ENCODE peak calls at places on chromosomes 5 and 9, in eight cellular contexts. Y is CD4-positive, alpha-beta memory T cell; P is left lung; H is prostate gland; M is HCT116; F is IMR-90; B is lower lobe of right lung; T is Karpas-422. A is an unnamed sample. For H3K4me1 and H3K36me3, the result is how much of the 10 kb centered on the place peaks cover.

GRCh38 chr5:171592741-171593140 is 173.3 kb downstream of the FGF18 start:
- DNase-seq in Y (no peak), P (no peak), H (no peak), M (no peak), F (no peak), B (no peak), T (no peak), A (no peak)

GRCh38 chr5:111998871-111999270 is 241.9 kb upstream of the NREP start:
- DNase-seq in Y (no peak), P (no peak), H (no peak), M (no peak), F (no peak), B (no peak), T (no peak), A (no peak)

GRCh38 chr9:124652203-124652992 is 118.7 kb downstream of the NR6A1 start:
- DNase-seq in Y (no peak), P (no peak), H (no peak), M (no peak), F (peak), B (no peak), T (no peak), A (no peak)

GRCh38 chr9:15213249-15213648 is 93.8 kb downstream of the TTC39B start:
- DNase-seq in Y (no peak), P (no peak), H (no peak), M (no peak), F (no peak), B (no peak), T (no peak), A (no peak)

GRCh38 chr5:15501057-15501791 is 1.2 kb downstream of the FBXL7 start:
- DNase-seq in Y (no peak), P (no peak), H (peak), M (no peak), F (peak), B (no peak), T (no peak), A (no peak)

GRCh38 chr5:157915638-157916037 is 56.7 kb upstream of the CLINT1 start:
- DNase-seq in Y (no peak), P (peak), H (peak), M (no peak), F (peak), B (peak), T (no peak), A (no peak)

GRCh38 chr9:88971131-88971960 is 19.9 kb upstream of the S1PR3 start:
- DNase-seq in Y (no peak), P (no peak), H (no peak), M (no peak), F (no peak), B (no peak), T (no peak), A (no peak)

GRCh38 chr9:38035873-38036272 is 33.2 kb downstream of the SHB start:
- DNase-seq in Y (no peak), P (peak), H (no peak), M (no peak), F (peak), B (no peak), T (no peak), A (no peak)

GRCh38 chr5:83564069-83564749 is 92.7 kb downstream of the VCAN start:
- DNase-seq in Y (no peak), P (no peak), H (no peak), M (peak), F (peak), B (no peak), T (peak), A (no peak)

GRCh38 chr5:80747922-80748321 is 93.1 kb upstream of the DHFR start:
- DNase-seq in Y (no peak), P (no peak), H (no peak), M (no peak), F (no peak), B (no peak), T (no peak), A (no peak)
- H3K27ac ChIP-seq in Y (no peak), P (no peak), H (no peak), M (no peak), F (no peak), B (no peak), T (no peak), A (no peak)

GRCh38 chr5:95244479-95244878 is 40.4 kb downstream of the MCTP1 start:
- DNase-seq in Y (no peak), P (no peak), H (no peak), M (no peak), F (no peak), B (no peak), T (no peak), A (no peak)
- H3K4me1 ChIP-seq in Y (under half), P (under half), H (under half), M (under half), F (under half), B (under half), T (under half), A (under half)

DNA sequence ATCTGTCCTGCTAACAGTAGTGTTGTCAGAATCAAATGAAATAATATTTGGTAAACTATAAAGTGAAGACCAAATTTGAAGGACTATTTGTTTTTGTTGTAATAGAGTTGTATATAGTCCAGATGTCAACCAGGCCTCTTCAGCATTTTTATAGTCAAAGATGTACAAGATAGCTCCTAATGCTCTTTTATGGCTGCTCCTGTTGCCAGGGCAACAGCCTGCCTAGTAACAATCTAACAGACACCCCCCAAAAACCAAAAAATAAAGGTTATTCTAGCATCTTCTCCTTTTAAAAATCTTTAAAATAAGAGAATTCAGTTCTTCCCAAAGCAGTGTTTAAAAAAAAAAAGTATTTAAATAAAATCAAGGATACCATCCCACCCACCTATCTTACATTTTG is 49.5 kb upstream of the MACIR start:
- DNase-seq in Y (no peak), P (no peak), H (no peak), M (no peak), F (no peak), B (no peak), T (no peak), A (no peak)
- H3K36me3 ChIP-seq in Y (under half), P (under half), H (under half), M (under half), F (under half), B (under half), T (under half), A (under half)

GRCh38 chr9:136695435-136695895 is 8.2 kb upstream of the AGPAT2 start:
- DNase-seq in Y (no peak), P (peak), H (peak), M (peak), F (no peak), B (peak), T (no peak), A (no peak)
- H3K27ac ChIP-seq in Y (no peak), P (peak), H (peak), M (peak), F (no peak), B (peak), T (no peak), A (no peak)

GRCh38 chr5:114780290-114780689 is 389.4 kb downstream of the TRIM36 start:
- DNase-seq in Y (no peak), P (no peak), H (no peak), M (no peak), F (no peak), B (no peak), T (no peak), A (no peak)
- H3K4me1 ChIP-seq in Y (under half), P (under half), H (under half), M (under half), F (under half), B (under half), T (under half), A (under half)

GRCh38 chr9:36872641-36873040 is 161.4 kb downstream of the PAX5 start:
- DNase-seq in Y (no peak), P (no peak), H (no peak), M (no peak), F (no peak), B (no peak), T (no peak), A (no peak)

GRCh38 chr9:36873247-36873875 is 160.7 kb downstream of the PAX5 start:
- DNase-seq in Y (peak), P (peak), H (peak), M (peak), F (peak), B (peak), T (peak), A (peak)

GRCh38 chr9:36876056-36876455 is 158.0 kb downstream of the PAX5 start:
- DNase-seq in Y (no peak), P (peak), H (no peak), M (no peak), F (no peak), B (no peak), T (no peak), A (no peak)

GRCh38 chr9:36874921-36875320 is 159.1 kb downstream of the PAX5 start:
- DNase-seq in Y (no peak), P (peak), H (no peak), M (no peak), F (peak), B (no peak), T (no peak), A (no peak)

DNA sequence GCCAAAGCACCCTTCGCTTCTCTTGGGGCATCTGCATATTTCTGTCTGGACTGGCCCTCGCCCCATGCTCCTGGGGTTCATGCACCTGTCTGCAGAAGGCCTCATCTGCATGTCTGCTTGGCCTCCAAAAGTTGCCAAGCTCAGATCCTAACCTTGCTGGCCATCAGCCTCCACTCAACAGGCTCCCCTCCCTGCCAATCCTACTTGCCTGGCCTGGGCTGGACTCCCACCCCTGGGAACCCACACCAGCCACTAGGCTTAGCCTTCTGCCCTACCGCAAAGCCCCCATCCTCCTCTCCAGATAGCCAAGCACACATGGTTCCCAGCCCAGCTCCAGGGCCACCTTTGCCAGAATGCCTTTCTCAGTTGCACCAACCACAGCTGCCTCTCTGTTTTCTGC is 159.8 kb downstream of the PAX5 start:
- DNase-seq in Y (no peak), P (peak), H (no peak), M (no peak), F (no peak), B (no peak), T (no peak), A (no peak)
- H3K36me3 ChIP-seq in Y (under half), P (under half), H (under half), M (under half), F (under half), B (under half), T (under half), A (under half)

GRCh38 chr5:115811406-115811805 is 5.1 kb downstream of the CDO1 start:
- DNase-seq in Y (no peak), P (no peak), H (no peak), M (no peak), F (no peak), B (no peak), T (no peak), A (no peak)

GRCh38 chr5:115813719-115814118 is 2.7 kb downstream of the CDO1 start:
- DNase-seq in Y (no peak), P (no peak), H (no peak), M (no peak), F (no peak), B (no peak), T (no peak), A (no peak)

GRCh38 chr5:115812372-115812771 is 4.1 kb downstream of the CDO1 start:
- DNase-seq in Y (no peak), P (no peak), H (no peak), M (no peak), F (no peak), B (no peak), T (no peak), A (no peak)

GRCh38 chr5:115809946-115810345 is 6.5 kb downstream of the CDO1 start:
- DNase-seq in Y (no peak), P (no peak), H (no peak), M (no peak), F (no peak), B (no peak), T (no peak), A (peak)

DNA sequence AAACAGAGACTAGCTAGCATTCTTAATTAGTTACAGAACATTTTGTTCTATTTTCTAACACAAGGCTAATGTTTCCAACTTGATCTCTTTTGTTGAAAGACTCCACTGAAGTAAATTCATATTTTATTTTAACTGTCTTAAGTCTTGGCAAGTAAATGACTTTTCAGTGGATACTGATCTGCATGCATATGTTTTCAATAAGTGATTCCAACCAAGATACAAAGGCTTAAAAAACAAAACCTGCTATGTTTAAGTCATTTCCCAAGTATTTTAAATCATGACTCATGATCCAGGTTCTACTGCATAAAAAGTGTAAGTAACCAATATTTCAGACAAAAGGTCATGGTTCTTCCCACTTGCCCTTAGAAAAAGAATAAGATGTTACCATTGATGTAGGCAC is 5.7 kb downstream of the CDO1 start:
- DNase-seq in Y (no peak), P (no peak), H (no peak), M (no peak), F (peak), B (no peak), T (no peak), A (no peak)
- H3K27ac ChIP-seq in Y (no peak), P (no peak), H (no peak), M (no peak), F (no peak), B (no peak), T (no peak), A (no peak)

GRCh38 chr5:87581661-87582060 is 168.9 kb upstream of the CCNH start:
- DNase-seq in Y (peak), P (no peak), H (no peak), M (no peak), F (no peak), B (no peak), T (no peak), A (no peak)

GRCh38 chr5:87576867-87577266 is 164.1 kb upstream of the CCNH start:
- DNase-seq in Y (no peak), P (no peak), H (no peak), M (no peak), F (no peak), B (no peak), T (no peak), A (no peak)

GRCh38 chr5:87574106-87574505 is 161.4 kb upstream of the CCNH start:
- DNase-seq in Y (no peak), P (no peak), H (no peak), M (no peak), F (no peak), B (no peak), T (no peak), A (no peak)

GRCh38 chr5:87582149-87582548 is 169.4 kb upstream of the CCNH start:
- DNase-seq in Y (no peak), P (no peak), H (no peak), M (no peak), F (no peak), B (no peak), T (no peak), A (no peak)

DNA sequence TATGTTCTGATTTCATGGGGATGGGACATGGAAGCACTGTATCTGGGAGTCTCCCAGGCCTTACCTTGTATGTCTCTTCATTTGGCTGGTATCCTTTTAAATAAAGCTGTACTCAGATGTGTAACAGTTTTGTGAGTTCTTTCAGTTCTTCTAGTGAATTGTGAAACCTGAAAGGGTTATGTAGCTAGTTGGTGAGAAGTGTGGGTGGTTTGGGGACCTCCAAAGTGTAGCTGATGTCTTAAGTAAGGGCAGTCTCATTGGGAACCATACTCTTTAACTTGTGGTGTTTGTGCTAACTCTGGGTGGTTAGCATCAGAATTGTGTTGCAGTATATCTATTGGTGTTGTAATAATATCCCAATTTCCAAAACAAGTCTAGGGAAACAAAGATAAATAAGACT is 166.9 kb upstream of the CCNH start:
- DNase-seq in Y (no peak), P (no peak), H (no peak), M (no peak), F (no peak), B (no peak), T (no peak), A (no peak)
- H3K4me1 ChIP-seq in Y (under half), P (under half), H (under half), M (under half), F (under half), B (under half), T (under half), A (under half)